ENCODE peak calls at places on chromosomes 1 and 21, in four cellular contexts. One of them, this sample, is unnamed.

GRCh38 chr21:15631342-15631741 is 98.4 kb upstream of the USP25 start:
- DNase-seq in HCT116: no peak
- DNase-seq in MM.1S: no peak
- DNase-seq in PC-9: no peak
- DNase-seq in this sample: peak; percentile 43

GRCh38 chr1:111857251-111857651 is 101.5 kb downstream of the DDX20 start:
- DNase-seq in HCT116: no peak
- DNase-seq in MM.1S: no peak
- DNase-seq in PC-9: no peak
- DNase-seq in this sample: no peak

GRCh38 chr1:43952731-43953350 is 6.1 kb downstream of the IPO13 start:
- DNase-seq in HCT116: no peak
- DNase-seq in MM.1S: no peak
- DNase-seq in PC-9: no peak
- DNase-seq in this sample: no peak

GRCh38 chr1:53826367-53826766 is 11.7 kb downstream of the NDC1 start:
- DNase-seq in HCT116: no peak
- DNase-seq in MM.1S: no peak
- DNase-seq in PC-9: no peak
- DNase-seq in this sample: no peak

GRCh38 chr1:184685116-184685515 is 69.5 kb downstream of the EDEM3 start:
- DNase-seq in HCT116: no peak
- DNase-seq in MM.1S: peak; percentile 98
- DNase-seq in PC-9: no peak
- DNase-seq in this sample: no peak

GRCh38 chr1:21620461-21620860 is 48.7 kb downstream of the RAP1GAP start:
- DNase-seq in HCT116: no peak
- DNase-seq in MM.1S: no peak
- DNase-seq in PC-9: no peak
- DNase-seq in this sample: peak; percentile 40

GRCh38 chr1:119449964-119450363 is 35.0 kb downstream of the HSD3B2 start:
- DNase-seq in HCT116: no peak
- DNase-seq in MM.1S: no peak
- DNase-seq in PC-9: peak; percentile 9
- DNase-seq in this sample: no peak

GRCh38 chr1:91402023-91402422 is 2.6 kb downstream of the HFM1 start:
- DNase-seq in HCT116: no peak
- DNase-seq in MM.1S: peak; percentile 16
- DNase-seq in PC-9: no peak
- DNase-seq in this sample: no peak

GRCh38 chr1:223460566-223461189 is 67.5 kb downstream of the CCDC185 start:
- DNase-seq in HCT116: no peak
- DNase-seq in MM.1S: no peak
- DNase-seq in PC-9: no peak
- DNase-seq in this sample: no peak

GRCh38 chr1:48222501-48223242 is at the start of gene SLC5A9:
- DNase-seq in HCT116: no peak
- DNase-seq in MM.1S: no peak
- DNase-seq in PC-9: no peak
- DNase-seq in this sample: peak; percentile 71

GRCh38 chr1:98490099-98490498 is 171.4 kb upstream of the SNX7 start:
- DNase-seq in HCT116: no peak
- DNase-seq in MM.1S: no peak
- DNase-seq in PC-9: no peak
- DNase-seq in this sample: no peak

GRCh38 chr1:26598890-26599289 is 69.3 kb downstream of the RPS6KA1 start:
- DNase-seq in HCT116: no peak
- DNase-seq in MM.1S: no peak
- DNase-seq in PC-9: no peak
- DNase-seq in this sample: no peak

GRCh38 chr1:66231162-66232077 is 302.5 kb upstream of the SGIP1 start:
- DNase-seq in HCT116: peak; percentile 73
- DNase-seq in MM.1S: no peak
- DNase-seq in PC-9: no peak
- DNase-seq in this sample: no peak

GRCh38 chr1:207918571-207918970 is 7.6 kb upstream of the CD34 start:
- DNase-seq in HCT116: no peak
- DNase-seq in MM.1S: no peak
- DNase-seq in PC-9: no peak
- DNase-seq in this sample: no peak

GRCh38 chr1:173430707-173431662 is 46.1 kb upstream of the PRDX6 start:
- DNase-seq in HCT116: peak; percentile 84
- DNase-seq in MM.1S: peak; percentile 95
- DNase-seq in PC-9: peak; percentile 79
- DNase-seq in this sample: peak; percentile 93

GRCh38 chr1:36258960-36259344 is 34.7 kb downstream of the THRAP3 start:
- DNase-seq in HCT116: no peak
- DNase-seq in MM.1S: no peak
- DNase-seq in PC-9: no peak
- DNase-seq in this sample: no peak

GRCh38 chr1:11535761-11536572 is 57.0 kb downstream of the DISP3 start:
- DNase-seq in HCT116: no peak
- DNase-seq in MM.1S: no peak
- DNase-seq in PC-9: no peak
- DNase-seq in this sample: no peak

GRCh38 chr21:42575111-42575510 is 61.5 kb downstream of the SLC37A1 start:
- DNase-seq in HCT116: no peak
- DNase-seq in MM.1S: no peak
- DNase-seq in PC-9: no peak
- DNase-seq in this sample: no peak

GRCh38 chr1:18886003-18886335 is 16.4 kb downstream of the ALDH4A1 start:
- DNase-seq in HCT116: no peak
- DNase-seq in MM.1S: no peak
- DNase-seq in PC-9: no peak
- DNase-seq in this sample: peak; percentile 25

GRCh38 chr1:4081806-4082645 is 182.0 kb upstream of the C1orf174 start:
- DNase-seq in HCT116: no peak
- DNase-seq in MM.1S: no peak
- DNase-seq in PC-9: no peak
- DNase-seq in this sample: no peak

GRCh38 chr1:178612261-178612660 is 99.4 kb downstream of the TEX35 start:
- DNase-seq in HCT116: no peak
- DNase-seq in MM.1S: no peak
- DNase-seq in PC-9: no peak
- DNase-seq in this sample: no peak

GRCh38 chr1:185045793-185046441 is 559 bp downstream of the RNF2 start:
- DNase-seq in HCT116: no peak
- DNase-seq in MM.1S: peak; percentile 29
- DNase-seq in PC-9: peak; percentile 24
- DNase-seq in this sample: peak; percentile 74

DNA sequence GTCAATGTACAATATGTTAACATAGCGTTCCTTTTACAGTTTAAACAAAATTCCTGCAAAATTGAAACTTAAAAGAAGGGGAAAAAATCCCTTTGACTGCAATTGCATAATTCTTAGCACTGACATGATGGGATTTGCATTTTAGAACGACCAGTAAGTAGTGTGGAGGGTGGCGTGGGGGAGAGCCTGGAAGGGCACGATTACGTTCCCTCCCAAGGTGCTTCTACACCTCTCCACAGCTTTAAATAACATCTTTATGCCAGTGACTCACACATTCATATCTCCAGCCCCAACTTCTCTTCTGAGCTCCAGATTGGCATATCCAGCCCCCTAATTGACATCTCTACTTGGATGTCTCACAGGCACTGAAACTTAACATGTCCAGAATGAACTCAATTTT is 64.3 kb downstream of the OLFML3 start:
- DNase-seq in HCT116: no peak
- DNase-seq in MM.1S: no peak
- DNase-seq in PC-9: no peak
- DNase-seq in this sample: no peak
- H3K9me2 ChIP-seq in HCT116: no peaks in the 10 kb centered on the region
- H3K9me2 ChIP-seq in MM.1S: no peaks in the 10 kb centered on the region
- H3K9me2 ChIP-seq in PC-9: no peaks in the 10 kb centered on the region
- H3K9me2 ChIP-seq in this sample: no peaks in the 10 kb centered on the region

GRCh38 chr21:46226146-46226545 is 2.4 kb downstream of the LSS start:
- DNase-seq in HCT116: no peak
- DNase-seq in MM.1S: no peak
- DNase-seq in PC-9: no peak
- DNase-seq in this sample: no peak
- H3K4me3 ChIP-seq in HCT116: no peak overlapping the region
- H3K4me3 ChIP-seq in MM.1S: no peak overlapping the region
- H3K4me3 ChIP-seq in PC-9: no peak overlapping the region
- H3K4me3 ChIP-seq in this sample: peak overlapping the region; percentile 84

DNA sequence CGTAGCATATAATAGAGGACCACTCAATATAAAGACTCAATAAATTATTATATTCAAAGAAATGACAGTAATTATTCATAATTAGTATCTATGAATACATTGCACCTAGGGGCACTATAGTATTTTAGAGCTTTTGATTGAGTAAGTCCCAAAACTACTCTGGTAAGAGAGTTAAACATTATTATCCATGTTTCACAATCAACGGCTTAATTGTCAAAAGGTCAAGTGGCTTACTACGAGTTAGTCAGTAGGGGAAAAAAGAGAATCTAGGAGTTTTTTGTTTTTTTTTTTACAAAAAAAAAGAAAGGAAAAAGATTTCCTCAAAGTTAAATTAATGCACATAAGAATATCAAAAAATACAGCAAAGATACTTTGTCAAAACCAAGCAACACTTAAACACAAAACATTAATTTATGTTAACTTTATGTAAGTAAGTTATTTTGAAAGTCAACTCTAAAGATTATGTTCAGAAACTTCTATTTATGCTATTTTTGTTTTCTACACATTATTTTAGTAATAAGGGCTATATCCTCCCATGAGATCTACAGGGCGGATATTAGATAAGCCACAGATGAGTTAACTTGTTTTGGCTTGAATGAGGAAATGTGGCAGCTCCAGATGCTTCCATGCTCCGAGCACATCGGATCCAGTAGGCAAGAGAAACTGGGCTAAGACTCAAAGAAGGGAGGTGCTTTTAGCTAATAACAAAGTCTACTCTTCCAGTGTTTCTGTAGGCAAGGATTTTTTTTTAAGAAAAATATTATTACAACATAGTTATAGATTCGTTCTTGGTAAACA is 20.2 kb upstream of the LAMC1 start:
- DNase-seq in HCT116: no peak
- DNase-seq in MM.1S: no peak
- DNase-seq in PC-9: no peak
- DNase-seq in this sample: no peak
- H3K4me2 ChIP-seq in HCT116: no peak overlapping the region
- H3K4me2 ChIP-seq in MM.1S: no peak overlapping the region
- H3K4me2 ChIP-seq in PC-9: no peak overlapping the region
- H3K4me2 ChIP-seq in this sample: no peak overlapping the region

GRCh38 chr1:114043046-114043445 is 63.8 kb downstream of the OLFML3 start:
- DNase-seq in HCT116: no peak
- DNase-seq in MM.1S: no peak
- DNase-seq in PC-9: no peak
- DNase-seq in this sample: no peak
- H3K9me2 ChIP-seq in HCT116: no peaks in the 10 kb centered on the region
- H3K9me2 ChIP-seq in MM.1S: no peaks in the 10 kb centered on the region
- H3K9me2 ChIP-seq in PC-9: no peaks in the 10 kb centered on the region
- H3K9me2 ChIP-seq in this sample: no peaks in the 10 kb centered on the region

DNA sequence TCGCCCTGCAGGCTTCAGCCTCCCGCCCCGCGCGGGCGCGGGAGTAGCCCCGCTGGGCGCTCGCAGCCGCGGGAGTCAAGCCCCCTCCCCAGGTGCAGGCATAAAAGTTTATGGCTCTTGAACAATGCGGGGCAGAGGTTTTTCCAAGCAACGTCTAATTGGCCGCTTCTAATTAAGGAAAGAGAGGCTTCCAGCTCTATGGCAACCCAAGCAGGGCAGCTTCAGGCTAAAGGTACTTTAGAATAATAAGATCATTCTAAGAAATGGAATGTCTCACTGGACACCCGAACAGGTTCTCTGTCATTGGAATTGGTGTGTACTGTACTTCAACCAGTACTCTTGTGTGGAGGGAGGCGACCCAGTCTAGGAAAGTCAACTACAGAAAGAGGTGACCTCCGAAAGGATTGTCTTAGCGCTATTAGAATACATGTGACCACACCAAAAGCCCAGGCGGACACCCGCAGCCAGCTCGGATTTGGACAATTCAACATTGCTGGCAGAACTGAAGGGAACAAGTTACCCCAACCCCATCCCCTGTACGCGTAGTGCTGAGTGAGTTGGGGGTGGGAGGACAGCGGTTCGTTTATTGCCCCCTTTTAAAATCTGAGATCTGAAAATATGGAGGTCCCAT is 12.5 kb downstream of the NR5A2 start:
- DNase-seq in HCT116: no peak
- DNase-seq in MM.1S: no peak
- DNase-seq in PC-9: no peak
- DNase-seq in this sample: no peak
- H3K4me3 ChIP-seq in HCT116: peak overlapping the region; percentile 66
- H3K4me3 ChIP-seq in MM.1S: peak overlapping the region; percentile 79
- H3K4me3 ChIP-seq in PC-9: peak overlapping the region; percentile 74
- H3K4me3 ChIP-seq in this sample: peak overlapping the region; percentile 65

GRCh38 chr1:168488153-168488552 is 55.6 kb downstream of the XCL2 start:
- DNase-seq in HCT116: no peak
- DNase-seq in MM.1S: no peak
- DNase-seq in PC-9: no peak
- DNase-seq in this sample: no peak
- H3K4me2 ChIP-seq in HCT116: no peak overlapping the region
- H3K4me2 ChIP-seq in MM.1S: no peak overlapping the region
- H3K4me2 ChIP-seq in PC-9: no peak overlapping the region
- H3K4me2 ChIP-seq in this sample: no peak overlapping the region

GRCh38 chr1:152539901-152540300 is 25.6 kb downstream of the CRCT1 start:
- DNase-seq in HCT116: no peak
- DNase-seq in MM.1S: no peak
- DNase-seq in PC-9: no peak
- DNase-seq in this sample: no peak
- H3K9me2 ChIP-seq in HCT116: no peaks in the 10 kb centered on the region
- H3K9me2 ChIP-seq in MM.1S: no peaks in the 10 kb centered on the region
- H3K9me2 ChIP-seq in PC-9: no peaks in the 10 kb centered on the region
- H3K9me2 ChIP-seq in this sample: no peaks in the 10 kb centered on the region

GRCh38 chr1:199173356-199173755 is 534.5 kb downstream of the PTPRC start:
- DNase-seq in HCT116: no peak
- DNase-seq in MM.1S: peak; percentile 71
- DNase-seq in PC-9: no peak
- DNase-seq in this sample: no peak

GRCh38 chr1:199176713-199177112 is 537.9 kb downstream of the PTPRC start:
- DNase-seq in HCT116: no peak
- DNase-seq in MM.1S: no peak
- DNase-seq in PC-9: no peak
- DNase-seq in this sample: no peak

GRCh38 chr1:199182151-199182843 is 543.5 kb downstream of the PTPRC start:
- DNase-seq in HCT116: no peak
- DNase-seq in MM.1S: peak; percentile 45
- DNase-seq in PC-9: no peak
- DNase-seq in this sample: no peak

GRCh38 chr1:199174336-199174735 is 535.5 kb downstream of the PTPRC start:
- DNase-seq in HCT116: no peak
- DNase-seq in MM.1S: no peak
- DNase-seq in PC-9: no peak
- DNase-seq in this sample: no peak

GRCh38 chr1:199178646-199179045 is 539.8 kb downstream of the PTPRC start:
- DNase-seq in HCT116: no peak
- DNase-seq in MM.1S: no peak
- DNase-seq in PC-9: no peak
- DNase-seq in this sample: no peak
- H3K4me3 ChIP-seq in HCT116: no peak overlapping the region
- H3K4me3 ChIP-seq in MM.1S: no peak overlapping the region
- H3K4me3 ChIP-seq in PC-9: no peak overlapping the region
- H3K4me3 ChIP-seq in this sample: no peak overlapping the region

This sample was measured in hepatocyte.